ENCODE peak calls at places on chromosomes 6 and 20, in four cellular contexts. D is EL, H is occipital lobe, L is hippocampal formation. Q is an unnamed sample.

GRCh38 chr6:40996591-40997247 is 42.3 kb downstream of the UNC5CL start:
- DNase-seq in D (no peak), L (no peak), H (no peak), Q (no peak)

GRCh38 chr20:60086936-60087562 is 128.8 kb downstream of the CDH26 start:
- DNase-seq in H (no peak), D (no peak), L (no peak), Q (no peak)

GRCh38 chr6:79033279-79033678 is 44.8 kb downstream of the PHIP start:
- DNase-seq in H (no peak), D (no peak), L (no peak), Q (no peak)

GRCh38 chr20:28562510-28562898 is 2695.0 kb upstream of the DEFB115 start:
- DNase-seq in H (no peak), D (peak; percentile 81), L (no peak), Q (no peak)

GRCh38 chr20:4832469-4832868 is 110.8 kb downstream of the PRND start:
- DNase-seq in H (no peak), D (no peak), L (no peak), Q (no peak)

GRCh38 chr20:33211817-33212424 is 5.2 kb upstream of the BPIFA3 start:
- DNase-seq in H (no peak), L (peak; percentile 3), D (peak; percentile 37), Q (no peak)

GRCh38 chr6:105278035-105278434 is 98.2 kb upstream of the POPDC3 start:
- DNase-seq in H (no peak), D (no peak), L (no peak), Q (no peak)

GRCh38 chr6:118680452-118681095 is 29.2 kb upstream of the CEP85L start:
- DNase-seq in D (no peak), H (no peak), L (peak; percentile 73), Q (no peak)

GRCh38 chr6:166417285-166417691 is 34.5 kb upstream of the MPC1 start:
- DNase-seq in D (no peak), H (no peak), L (no peak), Q (no peak)

GRCh38 chr20:35006531-35006971 is 50.9 kb downstream of the MYH7B start:
- DNase-seq in D (no peak), H (no peak), L (no peak), Q (no peak)

GRCh38 chr6:56517155-56517745 is 125.4 kb downstream of the DST start:
- DNase-seq in D (peak; percentile 41), L (no peak), H (no peak), Q (no peak)

GRCh38 chr6:6524951-6525350 is 63.6 kb upstream of the LY86 start:
- DNase-seq in D (no peak), L (no peak), H (no peak), Q (no peak)

GRCh38 chr20:4894409-4894808 is 106.9 kb downstream of the SLC23A2 start:
- DNase-seq in H (no peak), D (no peak), L (no peak), Q (no peak)

GRCh38 chr6:18022398-18023231 is 35.2 kb upstream of the KIF13A start:
- DNase-seq in H (peak; percentile 25), L (no peak), D (peak; percentile 83), Q (no peak)

GRCh38 chr20:50520222-50520877 is 10.2 kb downstream of the PTPN1 start:
- DNase-seq in L (no peak), H (no peak), D (peak; percentile 38), Q (no peak)

GRCh38 chr6:18183736-18184135 is 28.5 kb downstream of the KDM1B start:
- DNase-seq in D (no peak), L (no peak), H (no peak), Q (no peak)

GRCh38 chr6:144536079-144536478 is 250.9 kb downstream of the UTRN start:
- DNase-seq in H (no peak), L (no peak), D (no peak), Q (no peak)

GRCh38 chr6:111761783-111762312 is 111.4 kb downstream of the FYN start:
- DNase-seq in H (peak; percentile 32), L (no peak), D (no peak), Q (no peak)

GRCh38 chr6:42502127-42502526 is 50.4 kb upstream of the TRERF1 start:
- DNase-seq in H (no peak), L (no peak), D (no peak), Q (no peak)

GRCh38 chr6:39204646-39205244 is 24.5 kb downstream of the KCNK5 start:
- DNase-seq in L (no peak), D (no peak), H (no peak), Q (no peak)